ENCODE peak calls at places on chromosomes 11 and 22, in seven cellular contexts. L is AG09319, T is left ventricle myocardium inferior, H is Calu3, O is SK-N-SH, M is neural crest cell, J is fibroblast of lung. P is an unnamed sample.

GRCh38 chr11:44065161-44065571 is 904 bp upstream of the ACCS start:
- DNase-seq in L (no peak), T (no peak), H (no peak), O (no peak), M (no peak), J (no peak), P (no peak)

GRCh38 chr11:113396693-113397092 is 9.1 kb downstream of the ANKK1 start:
- DNase-seq in L (no peak), T (no peak), H (no peak), O (no peak), M (no peak), J (no peak), P (no peak)

GRCh38 chr22:22944268-22944985 is 56.8 kb downstream of the IGLL5 start:
- DNase-seq in L (no peak), T (no peak), H (no peak), O (no peak), M (no peak), J (no peak), P (no peak)

GRCh38 chr22:41305646-41306045 is 4.3 kb downstream of the ZC3H7B start:
- DNase-seq in L (no peak), T (no peak), H (no peak), O (no peak), M (no peak), J (peak), P (no peak)

GRCh38 chr22:48318575-48319320 is 1508.9 kb downstream of the BRD1 start:
- DNase-seq in L (no peak), T (no peak), H (no peak), O (no peak), M (no peak), J (no peak), P (no peak)

GRCh38 chr22:45096256-45096907 is 67.3 kb upstream of the NUP50 start:
- DNase-seq in L (peak), T (no peak), H (peak), O (peak), M (peak), J (peak), P (no peak)

GRCh38 chr11:116984589-116984988 is 113.6 kb downstream of the SIK3 start:
- DNase-seq in L (peak), T (no peak), H (no peak), O (no peak), M (no peak), J (peak), P (peak)

GRCh38 chr11:95230054-95231034 is 658 bp downstream of the SESN3 start:
- DNase-seq in L (no peak), T (no peak), H (peak), O (no peak), M (peak), J (peak), P (no peak)

GRCh38 chr11:27551127-27551526 is 44.6 kb upstream of the LIN7C start:
- DNase-seq in L (no peak), T (no peak), H (no peak), O (no peak), M (no peak), J (no peak), P (no peak)

GRCh38 chr11:45641961-45642360 is 23.5 kb downstream of the CHST1 start:
- DNase-seq in L (no peak), T (no peak), H (no peak), O (no peak), M (no peak), J (no peak), P (no peak)

GRCh38 chr11:69430566-69430965 is 50.9 kb upstream of the LINC01488 start:
- DNase-seq in L (no peak), T (no peak), H (no peak), O (no peak), M (no peak), J (no peak), P (no peak)

GRCh38 chr11:120890921-120891320 is 133.0 kb upstream of the TBCEL start:
- DNase-seq in L (no peak), T (no peak), H (no peak), O (no peak), M (no peak), J (no peak), P (no peak)

GRCh38 chr11:133021503-133021902 is 510.8 kb downstream of the OPCML start:
- DNase-seq in L (no peak), T (no peak), H (no peak), O (no peak), M (no peak), J (no peak), P (no peak)

GRCh38 chr11:630871-631270 is 3.9 kb upstream of the SCT start:
- DNase-seq in L (no peak), T (no peak), H (no peak), O (no peak), M (no peak), J (no peak), P (no peak)

GRCh38 chr22:37033605-37034430 is 14.3 kb downstream of the MPST start:
- DNase-seq in L (no peak), T (no peak), H (no peak), O (no peak), M (no peak), J (no peak), P (no peak)

GRCh38 chr22:46115388-46115678 is 35.0 kb upstream of the PPARA start:
- DNase-seq in L (no peak), T (no peak), H (no peak), O (no peak), M (no peak), J (no peak), P (no peak)

GRCh38 chr11:28146123-28146751 is 38.0 kb downstream of the METTL15 start:
- DNase-seq in L (peak), T (no peak), H (peak), O (no peak), M (no peak), J (peak), P (peak)

GRCh38 chr22:24953294-24954113 is 988 bp downstream of the KIAA1671 start:
- DNase-seq in L (no peak), T (peak), H (peak), O (peak), M (no peak), J (no peak), P (no peak)

GRCh38 chr11:122690801-122691649 is 35.5 kb downstream of the UBASH3B start:
- DNase-seq in L (no peak), T (no peak), H (no peak), O (no peak), M (no peak), J (peak), P (no peak)

GRCh38 chr11:61791737-61792309 is 576 bp downstream of the TMEM258 start:
- DNase-seq in L (peak), T (peak), H (peak), O (peak), M (peak), J (peak), P (peak)

GRCh38 chr11:77082838-77083552 is 16.2 kb downstream of the CAPN5 start:
- DNase-seq in L (no peak), T (peak), H (no peak), O (peak), M (no peak), J (peak), P (no peak)

GRCh38 chr22:21080435-21081137 is 34.8 kb downstream of the LRRC74B start:
- DNase-seq in L (no peak), T (no peak), H (no peak), O (no peak), M (no peak), J (no peak), P (no peak)

GRCh38 chr22:37931893-37932389 is 21.5 kb downstream of the C22orf23 start:
- DNase-seq in L (no peak), T (no peak), H (no peak), O (no peak), M (no peak), J (no peak), P (no peak)

GRCh38 chr22:29917052-29917902 is 34.3 kb downstream of the MTMR3 start:
- DNase-seq in L (no peak), T (no peak), H (no peak), O (no peak), M (no peak), J (peak), P (no peak)

GRCh38 chr11:11382858-11383532 is 29.9 kb upstream of the CSNK2A3 start:
- DNase-seq in L (no peak), T (no peak), H (no peak), O (no peak), M (no peak), J (no peak), P (no peak)

GRCh38 chr22:32803020-32803758 is 1.7 kb downstream of the TIMP3 start:
- DNase-seq in L (no peak), T (peak), H (no peak), O (no peak), M (no peak), J (peak), P (no peak)

GRCh38 chr11:128848815-128849455 is 18.2 kb downstream of the KCNJ1 start:
- DNase-seq in L (no peak), T (peak), H (peak), O (peak), M (peak), J (peak), P (no peak)

DNA sequence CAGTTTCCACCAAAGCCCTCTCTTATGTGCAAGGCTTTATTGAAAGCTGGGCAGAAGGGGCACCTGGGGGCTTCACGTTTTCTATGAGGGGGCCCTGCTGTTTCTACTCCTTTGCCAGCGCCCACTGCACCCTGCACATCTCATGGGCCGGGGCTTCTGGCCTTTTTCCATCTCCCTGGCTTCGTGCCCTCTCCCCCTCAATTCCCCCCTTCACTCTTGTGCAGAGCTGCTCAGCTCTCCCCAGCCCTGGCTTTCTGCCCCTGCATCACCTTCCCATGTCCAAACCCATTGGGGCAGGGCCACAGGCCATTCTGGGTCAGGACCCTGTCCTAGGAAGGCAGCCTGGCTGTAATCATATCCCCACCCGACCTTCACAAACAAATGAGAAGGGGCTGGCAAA is 36.5 kb downstream of the MCM5 start:
- DNase-seq in L (no peak), T (no peak), H (no peak), O (no peak), M (no peak), J (no peak), P (no peak)
- TF ChIP-seq CTCF in L (no peak), T (no peak), H (no peak), O (no peak), M (no peak), J (no peak), P (no peak)

GRCh38 chr22:50691521-50691920 is 18.9 kb downstream of the SHANK3 start:
- DNase-seq in L (no peak), T (no peak), H (peak), O (no peak), M (peak), J (peak), P (peak)
- TF ChIP-seq CTCF in L (peak), T (peak), H (peak), O (peak), M (peak), J (peak), P (peak)

GRCh38 chr11:63019506-63019905 is 3.9 kb upstream of the SLC22A8 start:
- DNase-seq in L (no peak), T (no peak), H (no peak), O (no peak), M (no peak), J (no peak), P (no peak)

GRCh38 chr11:63023851-63024648 is 8.4 kb upstream of the SLC22A8 start:
- DNase-seq in L (peak), T (peak), H (peak), O (peak), M (peak), J (peak), P (peak)

GRCh38 chr11:63023415-63023814 is 7.8 kb upstream of the SLC22A8 start:
- DNase-seq in L (no peak), T (no peak), H (no peak), O (no peak), M (no peak), J (no peak), P (no peak)

GRCh38 chr11:63022422-63022821 is 6.8 kb upstream of the SLC22A8 start:
- DNase-seq in L (no peak), T (no peak), H (no peak), O (no peak), M (no peak), J (no peak), P (no peak)

DNA sequence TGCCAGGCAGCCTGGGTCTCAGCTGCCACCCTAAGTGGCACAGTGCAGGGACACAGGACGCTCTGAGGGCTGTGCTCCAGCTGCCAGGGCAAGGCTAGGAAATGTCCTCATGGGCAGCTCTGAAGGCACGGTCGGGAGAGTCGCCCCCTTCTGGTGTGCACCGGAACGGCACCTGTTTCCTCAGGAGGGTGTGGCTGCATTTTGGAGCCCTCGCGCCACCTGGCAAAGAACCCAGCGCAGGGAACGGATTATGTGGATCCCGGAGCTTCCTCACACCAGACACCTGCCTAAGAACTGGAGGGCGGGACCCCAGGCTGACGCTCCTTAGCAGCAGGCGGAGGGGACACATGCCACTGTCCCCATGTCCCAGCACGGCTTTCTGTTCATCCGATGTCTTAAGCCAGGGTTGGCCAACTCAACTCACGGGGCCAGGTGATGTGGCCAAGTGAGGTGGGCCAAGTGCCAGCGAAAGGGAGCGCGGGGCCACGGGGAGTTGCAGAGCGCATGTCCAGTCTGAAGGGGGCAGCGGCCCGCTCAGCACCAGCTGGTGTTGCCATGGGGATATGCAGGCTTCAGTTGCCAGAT is 5.1 kb upstream of the SLC22A8 start:
- DNase-seq in L (no peak), T (no peak), H (peak), O (peak), M (peak), J (no peak), P (no peak)
- TF ChIP-seq CTCF in L (peak), T (peak), H (peak), O (peak), M (peak), J (peak), P (peak)

GRCh38 chr11:84564867-84565184 is 1062.3 kb downstream of the DLG2 start:
- DNase-seq in L (no peak), T (no peak), H (no peak), O (no peak), M (no peak), J (no peak), P (no peak)
- TF ChIP-seq CTCF in L (no peak), T (no peak), H (no peak), O (no peak), M (peak), J (no peak), P (no peak)

GRCh38 chr11:73760680-73761402 is at the start of gene RAB6A:
- DNase-seq in L (peak), T (peak), H (peak), O (peak), M (peak), J (peak), P (peak)
- TF ChIP-seq CTCF in L (no peak), T (peak), H (no peak), O (peak), M (peak), J (peak), P (peak)

GRCh38 chr11:29432719-29433325 is 584.0 kb downstream of the KCNA4 start:
- DNase-seq in L (no peak), T (no peak), H (peak), O (peak), M (peak), J (peak), P (no peak)
- TF ChIP-seq CTCF in L (peak), T (peak), H (peak), O (peak), M (peak), J (peak), P (peak)

GRCh38 chr11:119101367-119101758 is 290 bp downstream of the DPAGT1 start:
- DNase-seq in L (no peak), T (no peak), H (no peak), O (peak), M (no peak), J (no peak), P (no peak)
- TF ChIP-seq CTCF in L (no peak), T (peak), H (no peak), O (peak), M (peak), J (no peak), P (no peak)

DNA sequence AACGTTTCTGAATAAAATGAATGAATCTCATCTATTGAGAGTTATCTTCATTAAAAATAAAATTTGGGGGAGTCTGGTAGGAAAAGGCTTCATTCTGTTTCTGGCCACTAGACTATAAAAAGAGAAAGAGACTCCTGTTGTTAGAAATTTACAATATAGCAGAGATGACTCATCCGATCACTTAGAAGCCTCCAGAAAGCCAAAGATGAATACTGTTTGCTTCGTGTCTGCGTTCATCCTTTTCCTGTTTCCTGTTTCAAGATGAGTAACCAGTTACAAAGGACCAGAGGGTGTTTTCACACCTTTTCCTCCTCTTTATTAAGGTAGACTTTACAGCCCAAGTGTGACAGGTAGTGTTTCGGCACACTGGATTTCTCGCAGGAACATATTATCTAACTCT is 1120.7 kb downstream of the LRRC4C start:
- DNase-seq in L (no peak), T (no peak), H (no peak), O (no peak), M (no peak), J (peak), P (no peak)
- TF ChIP-seq CTCF in L (no peak), T (no peak), H (no peak), O (peak), M (no peak), J (no peak), P (no peak)

GRCh38 chr11:17561111-17561415 is 14.0 kb downstream of the OTOG start:
- DNase-seq in L (no peak), T (no peak), H (no peak), O (no peak), M (no peak), J (no peak), P (no peak)

GRCh38 chr11:17564687-17565042 is 17.6 kb downstream of the OTOG start:
- DNase-seq in L (no peak), T (no peak), H (no peak), O (no peak), M (no peak), J (no peak), P (no peak)

GRCh38 chr11:17563961-17564686 is 17.1 kb downstream of the OTOG start:
- DNase-seq in L (no peak), T (no peak), H (no peak), O (no peak), M (no peak), J (no peak), P (no peak)

GRCh38 chr11:17561466-17562001 is 14.5 kb downstream of the OTOG start:
- DNase-seq in L (no peak), T (no peak), H (no peak), O (no peak), M (no peak), J (no peak), P (no peak)

GRCh38 chr11:17563248-17563647 is 16.2 kb downstream of the OTOG start:
- DNase-seq in L (no peak), T (no peak), H (no peak), O (no peak), M (no peak), J (no peak), P (no peak)
- TF ChIP-seq CTCF in L (no peak), T (no peak), H (no peak), O (no peak), M (no peak), J (no peak), P (no peak)